ENCODE peak calls at places on chromosome 15, in ten cellular contexts. One of them, this sample, is unnamed.

GRCh38 chr15:85142324-85142723 is 160.7 kb downstream of the PDE8A start:
- DNase-seq in BJ: no peak
- DNase-seq in ELR: peak; percentile 80
- DNase-seq in neuronal stem cell: no peak
- DNase-seq in IMR-90: peak; percentile 75
- DNase-seq in NT2/D1: no peak
- DNase-seq in NCI-H345: no peak
- DNase-seq in naive B cell: no peak
- DNase-seq in hippocampal formation: no peak
- DNase-seq in AG04450: no peak
- DNase-seq in this sample: no peak

GRCh38 chr15:93985925-93986324 is 245.4 kb upstream of the MCTP2 start:
- DNase-seq in BJ: no peak
- DNase-seq in ELR: no peak
- DNase-seq in neuronal stem cell: no peak
- DNase-seq in IMR-90: no peak
- DNase-seq in NT2/D1: no peak
- DNase-seq in NCI-H345: no peak
- DNase-seq in naive B cell: no peak
- DNase-seq in hippocampal formation: no peak
- DNase-seq in AG04450: no peak
- DNase-seq in this sample: no peak

GRCh38 chr15:72237286-72238224 is 6.6 kb upstream of the PKM start:
- DNase-seq in BJ: peak; percentile 94
- DNase-seq in ELR: peak; percentile 98
- DNase-seq in neuronal stem cell: no peak
- DNase-seq in IMR-90: peak; percentile 98
- DNase-seq in NT2/D1: peak; percentile 61
- DNase-seq in NCI-H345: no peak
- DNase-seq in naive B cell: no peak
- DNase-seq in hippocampal formation: no peak
- DNase-seq in AG04450: peak; percentile 93
- DNase-seq in this sample: no peak

GRCh38 chr15:32682569-32682968 is 35.2 kb upstream of the GREM1 start:
- DNase-seq in BJ: peak; percentile 88
- DNase-seq in ELR: peak; percentile 96
- DNase-seq in neuronal stem cell: no peak
- DNase-seq in IMR-90: peak; percentile 95
- DNase-seq in NT2/D1: no peak
- DNase-seq in NCI-H345: no peak
- DNase-seq in naive B cell: no peak
- DNase-seq in hippocampal formation: no peak
- DNase-seq in AG04450: peak; percentile 82
- DNase-seq in this sample: no peak

GRCh38 chr15:79680721-79681120 is 216.1 kb downstream of the MTHFS start:
- DNase-seq in BJ: peak; percentile 52
- DNase-seq in ELR: peak; percentile 95
- DNase-seq in neuronal stem cell: peak; percentile 56
- DNase-seq in IMR-90: peak; percentile 88
- DNase-seq in NT2/D1: peak; percentile 43
- DNase-seq in NCI-H345: no peak
- DNase-seq in naive B cell: no peak
- DNase-seq in hippocampal formation: no peak
- DNase-seq in AG04450: peak; percentile 46
- DNase-seq in this sample: no peak

GRCh38 chr15:81265256-81265943 is 58.5 kb downstream of the STARD5 start:
- DNase-seq in BJ: no peak
- DNase-seq in ELR: no peak
- DNase-seq in neuronal stem cell: no peak
- DNase-seq in IMR-90: no peak
- DNase-seq in NT2/D1: no peak
- DNase-seq in NCI-H345: no peak
- DNase-seq in naive B cell: peak; percentile 19
- DNase-seq in hippocampal formation: no peak
- DNase-seq in AG04450: no peak
- DNase-seq in this sample: peak; percentile 17

GRCh38 chr15:45134046-45134445 is 4.3 kb downstream of the DUOX1 start:
- DNase-seq in BJ: no peak
- DNase-seq in ELR: no peak
- DNase-seq in neuronal stem cell: no peak
- DNase-seq in IMR-90: no peak
- DNase-seq in NT2/D1: no peak
- DNase-seq in NCI-H345: no peak
- DNase-seq in naive B cell: no peak
- DNase-seq in hippocampal formation: no peak
- DNase-seq in AG04450: no peak
- DNase-seq in this sample: no peak

GRCh38 chr15:99989095-99989494 is 255.9 kb upstream of the LYSMD4 start:
- DNase-seq in BJ: no peak
- DNase-seq in ELR: no peak
- DNase-seq in neuronal stem cell: no peak
- DNase-seq in IMR-90: no peak
- DNase-seq in NT2/D1: no peak
- DNase-seq in NCI-H345: no peak
- DNase-seq in naive B cell: no peak
- DNase-seq in hippocampal formation: no peak
- DNase-seq in AG04450: no peak
- DNase-seq in this sample: no peak

GRCh38 chr15:93366387-93367100 is 277.5 kb upstream of the RGMA start:
- DNase-seq in BJ: no peak
- DNase-seq in ELR: no peak
- DNase-seq in neuronal stem cell: no peak
- DNase-seq in IMR-90: no peak
- DNase-seq in NT2/D1: no peak
- DNase-seq in NCI-H345: no peak
- DNase-seq in naive B cell: no peak
- DNase-seq in hippocampal formation: no peak
- DNase-seq in AG04450: no peak
- DNase-seq in this sample: no peak

GRCh38 chr15:61228025-61228901 is 839 bp downstream of the RORA start:
- DNase-seq in BJ: no peak
- DNase-seq in ELR: peak; percentile 34
- DNase-seq in neuronal stem cell: peak; percentile 18
- DNase-seq in IMR-90: peak; percentile 33
- DNase-seq in NT2/D1: no peak
- DNase-seq in NCI-H345: peak; percentile 11
- DNase-seq in naive B cell: no peak
- DNase-seq in hippocampal formation: no peak
- DNase-seq in AG04450: no peak
- DNase-seq in this sample: peak; percentile 9

GRCh38 chr15:67834249-67834592 is 5.6 kb downstream of the RNU6-1 start:
- DNase-seq in BJ: no peak
- DNase-seq in ELR: no peak
- DNase-seq in neuronal stem cell: no peak
- DNase-seq in IMR-90: no peak
- DNase-seq in NT2/D1: no peak
- DNase-seq in NCI-H345: no peak
- DNase-seq in naive B cell: no peak
- DNase-seq in hippocampal formation: no peak
- DNase-seq in AG04450: no peak
- DNase-seq in this sample: no peak

GRCh38 chr15:48859426-48859825 is 18.5 kb upstream of the EID1 start:
- DNase-seq in BJ: no peak
- DNase-seq in ELR: peak; percentile 65
- DNase-seq in neuronal stem cell: no peak
- DNase-seq in IMR-90: peak; percentile 32
- DNase-seq in NT2/D1: no peak
- DNase-seq in NCI-H345: no peak
- DNase-seq in naive B cell: no peak
- DNase-seq in hippocampal formation: no peak
- DNase-seq in AG04450: no peak
- DNase-seq in this sample: no peak

GRCh38 chr15:84818221-84819131 is 1.3 kb downstream of the ALPK3 start:
- DNase-seq in BJ: no peak
- DNase-seq in ELR: no peak
- DNase-seq in neuronal stem cell: peak; percentile 31
- DNase-seq in IMR-90: peak; percentile 14
- DNase-seq in NT2/D1: peak; percentile 59
- DNase-seq in NCI-H345: no peak
- DNase-seq in naive B cell: no peak
- DNase-seq in hippocampal formation: no peak
- DNase-seq in AG04450: no peak
- DNase-seq in this sample: no peak

This sample was measured in germinal center.